ENCODE peak calls at places on chromosomes 6 and 20, in five cellular contexts. I is Panc1, S is right lobe of liver, M is heart left ventricle, B is GM23338. D is an unnamed sample.

GRCh38 chr20:57205625-57206219 is 60.7 kb downstream of the BMP7 start:
- DNase-seq in I (peak), S (no peak), M (no peak), B (no peak), D (no peak)

GRCh38 chr20:37375227-37375626 is 29.3 kb downstream of the SRC start:
- DNase-seq in I (no peak), S (no peak), M (no peak), B (no peak), D (no peak)

GRCh38 chr6:33967266-33967767 is 163.5 kb upstream of the MLN start:
- DNase-seq in I (no peak), S (no peak), M (no peak), B (no peak), D (no peak)

GRCh38 chr6:136640132-136640915 is 90.1 kb upstream of the MAP7 start:
- DNase-seq in I (no peak), S (no peak), M (no peak), B (no peak), D (no peak)

GRCh38 chr6:163782436-163783003 is 368.0 kb downstream of the QKI start:
- DNase-seq in I (no peak), S (no peak), M (no peak), B (peak), D (no peak)

GRCh38 chr20:50710492-50711063 is 19.2 kb upstream of the RIPOR3 start:
- DNase-seq in I (no peak), S (peak), M (no peak), B (no peak), D (no peak)

GRCh38 chr6:45898941-45899682 is 116.5 kb downstream of the CLIC5 start:
- DNase-seq in I (no peak), S (no peak), M (no peak), B (peak), D (no peak)

GRCh38 chr20:324177-325042 is 942 bp upstream of the SOX12 start:
- DNase-seq in I (peak), S (peak), M (peak), B (peak), D (peak)

GRCh38 chr6:169289671-169290408 is 36.2 kb upstream of the THBS2 start:
- DNase-seq in I (no peak), S (no peak), M (peak), B (no peak), D (no peak)

GRCh38 chr20:46308258-46309157 is at the start of gene CDH22:
- DNase-seq in I (no peak), S (peak), M (peak), B (peak), D (peak)

GRCh38 chr6:138970856-138971425 is 17.1 kb downstream of the REPS1 start:
- DNase-seq in I (peak), S (no peak), M (no peak), B (no peak), D (no peak)

GRCh38 chr6:136989591-136990578 is 54.9 kb downstream of the IL20RA start:
- DNase-seq in I (no peak), S (no peak), M (peak), B (peak), D (no peak)

GRCh38 chr20:53276143-53276542 is 304.0 kb downstream of the TSHZ2 start:
- DNase-seq in I (no peak), S (no peak), M (no peak), B (no peak), D (no peak)

GRCh38 chr20:62332989-62333819 is 30.4 kb downstream of the ADRM1 start:
- DNase-seq in I (no peak), S (no peak), M (no peak), B (no peak), D (no peak)
- H3K27ac ChIP-seq in I (no peak), S (no peak), M (no peak), B (no peak), D (no peak)

DNA sequence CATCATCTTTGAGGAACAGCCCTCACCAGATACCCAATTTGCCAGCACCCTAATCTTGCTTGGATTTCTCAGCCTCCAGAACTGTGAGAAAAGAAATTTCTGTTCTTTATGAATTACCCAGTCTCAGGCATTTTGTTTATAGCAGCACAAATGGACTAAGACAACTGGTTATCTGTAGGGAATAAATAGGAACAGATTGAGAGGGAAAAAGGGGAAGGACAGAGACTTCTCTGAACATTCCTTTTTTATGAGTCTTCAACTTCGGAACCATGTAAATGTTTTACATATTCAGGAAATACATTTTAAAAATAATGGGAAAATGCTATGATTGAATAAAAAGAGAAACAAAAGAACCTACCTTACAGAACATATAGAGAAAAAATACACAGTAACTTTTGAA is 20.9 kb downstream of the KCTD20 start:
- DNase-seq in I (no peak), S (no peak), M (no peak), B (no peak), D (no peak)
- H3K27ac ChIP-seq in I (no peak), S (no peak), M (no peak), B (no peak), D (no peak)

GRCh38 chr6:42046491-42047219 is 3.7 kb upstream of the TAF8 start:
- DNase-seq in I (no peak), S (no peak), M (no peak), B (no peak), D (peak)

GRCh38 chr6:42049116-42049809 is 1.1 kb upstream of the TAF8 start:
- DNase-seq in I (no peak), S (no peak), M (no peak), B (peak), D (no peak)

GRCh38 chr6:42045538-42046460 is 4.5 kb upstream of the TAF8 start:
- DNase-seq in I (no peak), S (peak), M (peak), B (peak), D (peak)

GRCh38 chr6:42047220-42047590 is 3.1 kb upstream of the TAF8 start:
- DNase-seq in I (no peak), S (no peak), M (no peak), B (no peak), D (no peak)

GRCh38 chr6:42047790-42048405 is 2.4 kb upstream of the TAF8 start:
- DNase-seq in I (no peak), S (no peak), M (no peak), B (no peak), D (no peak)
- H3K27ac ChIP-seq in I (peak), S (peak), M (peak), B (no peak), D (peak)

GRCh38 chr6:119476554-119476953 is 127.0 kb upstream of the MAN1A1 start:
- DNase-seq in I (no peak), S (no peak), M (no peak), B (no peak), D (no peak)

GRCh38 chr6:119479860-119480655 is 130.5 kb upstream of the MAN1A1 start:
- DNase-seq in I (no peak), S (no peak), M (no peak), B (no peak), D (no peak)

GRCh38 chr6:119481098-119481497 is 131.5 kb upstream of the MAN1A1 start:
- DNase-seq in I (no peak), S (no peak), M (no peak), B (no peak), D (no peak)

GRCh38 chr6:119470893-119471542 is 121.5 kb upstream of the MAN1A1 start:
- DNase-seq in I (no peak), S (no peak), M (no peak), B (no peak), D (no peak)

DNA sequence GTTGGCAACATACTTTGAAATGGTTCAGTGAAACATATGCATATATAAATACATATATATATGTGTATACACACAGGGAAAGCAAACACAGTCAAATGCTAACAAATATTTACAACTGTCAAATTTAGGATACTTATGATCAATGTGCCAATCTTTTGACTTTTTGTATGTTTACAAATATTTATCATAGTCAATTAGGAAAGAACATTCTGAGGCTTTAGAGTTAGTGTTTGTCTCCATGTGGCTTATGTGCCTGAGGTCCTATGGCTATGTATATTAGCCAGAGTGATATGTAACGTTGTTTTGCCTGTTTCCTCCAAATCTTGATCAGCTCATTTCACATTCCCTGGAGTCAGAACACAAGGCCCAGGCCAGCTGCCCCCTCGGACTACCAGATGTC is 126.5 kb upstream of the MAN1A1 start:
- DNase-seq in I (no peak), S (no peak), M (no peak), B (no peak), D (no peak)
- H3K27ac ChIP-seq in I (no peak), S (no peak), M (no peak), B (no peak), D (no peak)